ENCODE peak calls at places on chromosome 7, in seven cellular contexts. A is kidney glomerular epithelial cell; U is amniotic stem cell; Y is dermis blood vessel endothelial cell; X is stimulated activated CD8-positive, alpha-beta memory T cell treated with anti-CD3 and anti-CD28 coated beads, Interleukin-15, amount 100 ng/mL, for 24 hours; B is IMR-90; S is HCT116. I is an unnamed sample.

GRCh38 chr7:100493476-100494264 is 9.9 kb downstream of the NYAP1 start:
- DNase-seq in S (no peak), U (no peak), Y (peak), B (no peak), A (no peak), X (no peak), I (peak)

GRCh38 chr7:100157334-100158228 is 942 bp downstream of the TRAPPC14 start:
- DNase-seq in A (peak), X (no peak), Y (peak), S (no peak), B (peak), U (no peak), I (peak)

GRCh38 chr7:30026229-30027064 is at the start of gene FKBP14:
- DNase-seq in Y (peak), A (peak), U (peak), X (peak), B (peak), S (peak), I (peak)

GRCh38 chr7:31002256-31002655 is 38.5 kb downstream of the GHRHR start:
- DNase-seq in A (no peak), Y (no peak), S (no peak), B (no peak), U (no peak), X (no peak), I (peak)

GRCh38 chr7:70647801-70648491 is 484.0 kb upstream of the GALNT17 start:
- DNase-seq in X (peak), Y (no peak), B (peak), S (no peak), U (no peak), A (no peak), I (peak)

GRCh38 chr7:139127648-139128047 is 18.1 kb upstream of the ZC3HAV1 start:
- DNase-seq in X (no peak), A (no peak), Y (peak), S (no peak), B (peak), U (no peak), I (no peak)

GRCh38 chr7:17638727-17639126 is 301.6 kb downstream of the SNX13 start:
- DNase-seq in S (no peak), U (no peak), X (no peak), Y (no peak), A (no peak), B (peak), I (no peak)

GRCh38 chr7:99224263-99224947 is 16.5 kb upstream of the KPNA7 start:
- DNase-seq in Y (no peak), X (no peak), B (peak), S (peak), U (no peak), A (peak), I (peak)

GRCh38 chr7:42495251-42495650 is 258.2 kb upstream of the GLI3 start:
- DNase-seq in X (no peak), Y (no peak), A (peak), B (no peak), S (no peak), U (no peak), I (no peak)

GRCh38 chr7:7687800-7688199 is 30.6 kb downstream of the RPA3 start:
- DNase-seq in S (no peak), B (no peak), U (no peak), Y (peak), X (no peak), A (no peak), I (no peak)

GRCh38 chr7:138017992-138018391 is 16.1 kb upstream of the CREB3L2 start:
- DNase-seq in X (no peak), A (no peak), U (no peak), S (no peak), Y (no peak), B (no peak), I (no peak)

GRCh38 chr7:77442631-77443420 is 26.7 kb upstream of the GSAP start:
- DNase-seq in S (no peak), U (no peak), X (no peak), A (no peak), Y (peak), B (peak), I (peak)

GRCh38 chr7:36765605-36766004 is 41.3 kb upstream of the AOAH start:
- DNase-seq in A (no peak), B (no peak), S (peak), X (no peak), Y (no peak), U (no peak), I (no peak)

GRCh38 chr7:77797734-77798393 is 370 bp downstream of the TMEM60 start:
- DNase-seq in U (no peak), B (peak), S (no peak), A (no peak), Y (no peak), X (no peak), I (peak)

GRCh38 chr7:93690021-93690420 is 115.5 kb upstream of the CALCR start:
- DNase-seq in B (no peak), X (no peak), A (no peak), S (no peak), Y (no peak), U (no peak), I (no peak)

GRCh38 chr7:17130281-17131059 is 168.0 kb upstream of the AHR start:
- DNase-seq in Y (peak), S (peak), U (no peak), A (peak), X (no peak), B (peak), I (peak)

GRCh38 chr7:88092676-88092999 is 127.2 kb downstream of the SRI start:
- DNase-seq in B (no peak), Y (peak), X (no peak), S (no peak), U (no peak), A (no peak), I (no peak)

GRCh38 chr7:127337581-127337980 is 54.9 kb downstream of the ZNF800 start:
- DNase-seq in Y (no peak), X (no peak), S (no peak), U (no peak), A (no peak), B (no peak), I (no peak)

I was measured in AG20443.